ENCODE peak calls at places on chromosomes 7 and 10, in five cellular contexts. V is neuronal stem cell, G is mesenchymal stem cell, N is H9, Y is H1. M is an unnamed sample.

GRCh38 chr10:93463723-93464511 is 18.2 kb downstream of the MYOF start:
- DNase-seq in V (no peak), G (peak), N (no peak), Y (no peak), M (peak)

GRCh38 chr7:47788083-47788482 is 160.2 kb downstream of the PKD1L1 start:
- DNase-seq in V (no peak), G (no peak), N (no peak), Y (no peak), M (no peak)

GRCh38 chr7:24052572-24053223 is 231.3 kb upstream of the NPY start:
- DNase-seq in V (no peak), G (peak), N (no peak), Y (no peak), M (peak)

GRCh38 chr7:138979988-138980574 is 1.1 kb downstream of the KIAA1549 start:
- DNase-seq in V (no peak), G (peak), N (no peak), Y (no peak), M (no peak)

GRCh38 chr10:62422068-62422590 is 48.0 kb downstream of the ZNF365 start:
- DNase-seq in V (no peak), G (peak), N (no peak), Y (no peak), M (peak)

GRCh38 chr7:135743907-135744789 is 4.5 kb downstream of the FAM180A start:
- DNase-seq in V (no peak), G (no peak), N (no peak), Y (no peak), M (peak)

GRCh38 chr7:138092486-138093028 is 16.3 kb downstream of the AKR1D1 start:
- DNase-seq in V (no peak), G (no peak), N (no peak), Y (no peak), M (no peak)

GRCh38 chr7:153530441-153530840 is 521.8 kb upstream of the DPP6 start:
- DNase-seq in V (no peak), G (no peak), N (no peak), Y (no peak), M (no peak)

GRCh38 chr10:48364659-48365405 is 58.4 kb downstream of the MAPK8 start:
- DNase-seq in V (no peak), G (peak), N (no peak), Y (no peak), M (peak)

GRCh38 chr7:101557421-101557820 is 71.7 kb downstream of the MYL10 start:
- DNase-seq in V (no peak), G (no peak), N (peak), Y (no peak), M (no peak)

GRCh38 chr10:124446830-124447740 is 2.8 kb downstream of the NKX1-2 start:
- DNase-seq in V (no peak), G (no peak), N (no peak), Y (no peak), M (no peak)

GRCh38 chr10:86945361-86946214 is 11.8 kb downstream of the MMRN2 start:
- DNase-seq in V (no peak), G (no peak), N (peak), Y (peak), M (no peak)

DNA sequence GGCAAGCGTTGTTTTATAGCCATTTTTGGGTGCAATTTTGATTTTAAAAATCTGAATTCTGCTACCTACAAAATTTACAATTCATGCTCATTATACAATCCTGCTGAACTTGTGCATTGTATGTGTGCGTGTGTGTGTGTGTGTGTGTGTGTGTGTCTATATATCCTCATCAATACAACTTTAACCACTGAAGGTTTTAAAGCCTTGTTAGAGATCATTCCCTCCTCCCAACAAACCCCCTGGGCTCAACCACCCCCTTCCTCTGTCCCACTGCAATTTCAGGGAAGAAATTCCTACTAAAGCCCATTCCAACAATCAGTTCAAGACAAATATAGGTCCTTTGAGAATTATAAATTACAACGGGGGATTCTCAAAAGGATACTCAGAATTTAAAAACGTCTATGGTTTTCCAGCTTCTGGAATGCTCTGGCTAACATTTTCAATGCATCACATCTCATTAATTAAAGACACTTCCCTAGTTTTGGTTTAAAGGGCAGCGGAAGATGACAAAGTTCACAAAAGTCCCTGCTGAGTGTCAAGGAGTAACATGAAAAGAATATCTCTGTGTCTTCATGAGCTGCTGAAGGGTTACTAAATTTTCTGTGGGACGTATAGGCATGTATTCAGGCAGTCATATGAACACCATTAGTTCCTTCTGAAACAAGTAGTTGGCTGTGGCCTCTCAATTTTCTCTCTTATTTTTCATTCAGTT is 862 bp upstream of the SEMA3A start:
- DNase-seq in V (no peak), G (peak), N (no peak), Y (no peak), M (no peak)
- H2BK15ac ChIP-seq in V (no peak), G (no peak), N (no peak), Y (no peak), M (peak)

GRCh38 chr7:159125944-159126248 is 18.8 kb downstream of the VIPR2 start:
- DNase-seq in V (no peak), G (no peak), N (peak), Y (no peak), M (no peak)

GRCh38 chr7:159127691-159128642 is 16.7 kb downstream of the VIPR2 start:
- DNase-seq in V (no peak), G (no peak), N (peak), Y (no peak), M (no peak)

GRCh38 chr7:159126496-159127345 is 17.9 kb downstream of the VIPR2 start:
- DNase-seq in V (no peak), G (no peak), N (peak), Y (no peak), M (no peak)

GRCh38 chr7:159122276-159122675 is 22.4 kb downstream of the VIPR2 start:
- DNase-seq in V (no peak), G (no peak), N (peak), Y (no peak), M (no peak)

DNA sequence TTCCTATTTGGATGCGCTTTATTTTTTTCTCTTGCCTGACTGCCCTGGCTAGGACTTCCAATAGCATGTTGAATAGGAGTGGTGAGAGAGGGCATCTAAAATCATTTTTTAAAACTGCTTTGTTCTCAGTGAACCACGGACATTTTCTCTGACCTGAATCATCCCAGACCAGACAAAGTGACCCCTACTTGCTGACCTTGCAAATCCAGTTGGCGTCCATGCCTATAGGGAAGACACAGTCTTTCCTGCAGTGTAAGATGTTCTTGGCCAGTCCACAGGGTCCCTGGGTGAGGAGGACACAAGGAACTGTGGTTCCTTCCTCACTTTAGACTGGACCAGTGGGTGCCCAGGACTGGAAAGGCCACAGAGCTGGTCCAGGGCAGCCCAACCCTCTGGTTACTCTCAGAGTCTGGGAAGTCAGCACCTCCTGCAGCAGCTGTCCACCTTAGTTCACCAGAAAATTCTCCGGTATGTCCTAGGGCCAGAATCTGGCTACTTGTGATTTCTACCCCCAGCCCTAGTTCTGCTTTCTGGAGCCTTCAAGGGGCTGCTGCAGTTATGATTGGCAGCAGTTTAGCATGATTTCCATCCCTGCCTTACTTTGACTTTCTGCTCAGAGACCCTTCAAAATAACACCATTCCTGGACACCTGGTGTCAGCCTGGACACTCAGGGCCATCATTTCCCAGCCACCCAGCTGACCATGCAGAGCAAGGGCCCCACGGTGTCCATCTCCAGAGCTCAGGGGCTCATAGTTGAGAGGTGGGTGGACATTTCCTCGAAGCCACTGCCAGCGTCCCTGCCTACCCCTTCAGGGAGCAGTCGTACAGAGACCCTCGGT is 19.3 kb downstream of the VIPR2 start:
- DNase-seq in V (no peak), G (no peak), N (peak), Y (no peak), M (no peak)
- H4K91ac ChIP-seq in V (no peak), G (no peak), N (no peak), Y (no peak), M (no peak)

GRCh38 chr10:11828682-11829284 is 5.6 kb downstream of the PROSER2 start:
- DNase-seq in V (no peak), G (no peak), N (no peak), Y (no peak), M (no peak)

GRCh38 chr10:11835061-11835460 is 11.9 kb downstream of the PROSER2 start:
- DNase-seq in V (no peak), G (no peak), N (no peak), Y (no peak), M (no peak)

GRCh38 chr10:11830836-11831519 is 7.8 kb downstream of the PROSER2 start:
- DNase-seq in V (no peak), G (no peak), N (no peak), Y (no peak), M (no peak)

GRCh38 chr10:11832042-11832441 is 8.9 kb downstream of the PROSER2 start:
- DNase-seq in V (no peak), G (no peak), N (no peak), Y (no peak), M (no peak)

GRCh38 chr10:11831520-11831951 is 8.4 kb downstream of the PROSER2 start:
- DNase-seq in V (no peak), G (no peak), N (no peak), Y (no peak), M (no peak)
- H2BK15ac ChIP-seq in V (no peak), G (no peak), N (no peak), Y (no peak), M (no peak)

DNA sequence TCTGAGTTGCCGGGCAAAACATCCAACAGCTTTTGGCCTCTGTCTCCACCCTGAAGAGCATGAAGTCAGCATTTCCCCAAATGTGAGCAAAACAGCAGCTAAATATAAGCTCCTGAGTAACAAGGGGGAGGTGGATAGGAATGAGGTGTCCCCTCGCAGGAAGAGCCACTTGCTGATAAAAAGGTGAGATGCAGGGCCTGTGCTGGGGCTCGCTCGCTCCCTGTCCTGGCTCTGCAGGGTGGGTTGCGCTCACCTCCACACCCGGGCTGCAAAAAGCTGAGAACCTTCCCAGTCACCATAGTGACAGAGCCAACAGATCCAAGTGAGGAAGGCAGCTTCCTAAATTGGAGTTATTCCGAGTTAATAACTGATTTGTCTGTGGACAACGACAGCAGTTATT is 264.3 kb downstream of the ZEB1 start:
- DNase-seq in V (no peak), G (no peak), N (no peak), Y (no peak), M (no peak)
- H4K91ac ChIP-seq in V (no peak), G (no peak), N (no peak), Y (no peak), M (no peak)

GRCh38 chr10:18044976-18045720 is 93.4 kb downstream of the SLC39A12 start:
- DNase-seq in V (no peak), G (peak), N (no peak), Y (no peak), M (peak)

GRCh38 chr10:18043607-18044006 is 91.9 kb downstream of the SLC39A12 start:
- DNase-seq in V (no peak), G (no peak), N (no peak), Y (no peak), M (peak)

GRCh38 chr10:18043148-18043547 is 91.4 kb downstream of the SLC39A12 start:
- DNase-seq in V (no peak), G (peak), N (no peak), Y (no peak), M (peak)
- H2BK15ac ChIP-seq in V (no peak), G (no peak), N (no peak), Y (no peak), M (no peak)

M was measured in IMR-90.